ENCODE peak calls at places on chromosomes 5 and 9, in nine cellular contexts. D is ovary, V is thyroid gland, A is dorsolateral prefrontal cortex, L is BE2C, C is thoracic aorta, B is astrocyte of the cerebellum, R is cardiac fibroblast, O is mucosa of descending colon. W is an unnamed sample.

GRCh38 chr9:133852476-133852875 is 114.3 kb upstream of the SARDH start:
- DNase-seq in D (no peak), V (no peak), A (no peak), L (no peak), C (no peak), B (no peak), R (no peak), O (no peak), W (no peak)

GRCh38 chr9:131266301-131267229 is 9.7 kb downstream of the FAM78A start:
- DNase-seq in D (no peak), V (peak; percentile 21), A (no peak), L (no peak), C (no peak), B (no peak), R (no peak), O (no peak), W (no peak)

GRCh38 chr5:132777209-132778069 is at the start of gene SEPTIN8:
- DNase-seq in D (peak; percentile 63), V (peak; percentile 49), A (peak; percentile 78), L (peak; percentile 67), C (no peak), B (no peak), R (peak; percentile 42), O (peak; percentile 78), W (no peak)

GRCh38 chr9:131661954-131662621 is 77.8 kb downstream of the RAPGEF1 start:
- DNase-seq in D (no peak), V (no peak), A (no peak), L (no peak), C (no peak), B (no peak), R (no peak), O (no peak), W (no peak)

GRCh38 chr9:130681769-130682489 is 11.7 kb upstream of the EXOSC2 start:
- DNase-seq in D (no peak), V (no peak), A (no peak), L (peak; percentile 54), C (no peak), B (no peak), R (no peak), O (peak; percentile 68), W (no peak)

GRCh38 chr5:40089269-40089668 is 590.4 kb upstream of the PTGER4 start:
- DNase-seq in D (no peak), V (no peak), A (no peak), L (no peak), C (no peak), B (no peak), R (no peak), O (no peak), W (no peak)

GRCh38 chr5:60410427-60410826 is 289.5 kb downstream of the DEPDC1B start:
- DNase-seq in D (no peak), V (no peak), A (no peak), L (no peak), C (no peak), B (no peak), R (no peak), O (no peak), W (no peak)

GRCh38 chr9:119366909-119367690 is 2.1 kb downstream of the BRINP1 start:
- DNase-seq in D (no peak), V (no peak), A (no peak), L (no peak), C (no peak), B (no peak), R (no peak), O (no peak), W (no peak)

GRCh38 chr5:133404724-133405123 is 207.6 kb downstream of the FSTL4 start:
- DNase-seq in D (no peak), V (no peak), A (peak; percentile 30), L (no peak), C (no peak), B (no peak), R (no peak), O (no peak), W (no peak)

GRCh38 chr5:14414615-14415515 is 166.7 kb upstream of the OTULINL start:
- DNase-seq in D (no peak), V (no peak), A (no peak), L (no peak), C (no peak), B (no peak), R (no peak), O (no peak), W (no peak)

GRCh38 chr9:6667080-6667479 is 21.6 kb upstream of the GLDC start:
- DNase-seq in D (no peak), V (no peak), A (no peak), L (no peak), C (no peak), B (no peak), R (no peak), O (no peak), W (no peak)

GRCh38 chr9:21559402-21560280 is 77.5 kb upstream of the IFNE start:
- DNase-seq in D (peak; percentile 24), V (peak; percentile 69), A (peak; percentile 50), L (peak; percentile 16), C (no peak), B (peak; percentile 43), R (peak; percentile 78), O (peak; percentile 53), W (peak; percentile 70)

GRCh38 chr9:18568969-18569368 is 95.0 kb downstream of the ADAMTSL1 start:
- DNase-seq in D (no peak), V (no peak), A (no peak), L (no peak), C (no peak), B (no peak), R (peak; percentile 7), O (no peak), W (no peak)

GRCh38 chr9:111621895-111622480 is 9.1 kb upstream of the DNAJC25 start:
- DNase-seq in D (no peak), V (peak; percentile 12), A (no peak), L (peak; percentile 52), C (no peak), B (no peak), R (peak; percentile 73), O (no peak), W (peak; percentile 50)

GRCh38 chr9:6910032-6910431 is 152.3 kb downstream of the KDM4C start:
- DNase-seq in D (no peak), V (no peak), A (no peak), L (no peak), C (no peak), B (no peak), R (peak; percentile 52), O (no peak), W (peak; percentile 34)

GRCh38 chr5:154196955-154197652 is 6.6 kb downstream of the GALNT10 start:
- DNase-seq in D (no peak), V (no peak), A (no peak), L (peak; percentile 27), C (no peak), B (peak; percentile 20), R (peak; percentile 78), O (no peak), W (peak; percentile 53)

GRCh38 chr9:86355814-86356213 is 1.6 kb upstream of the TUT7 start:
- DNase-seq in D (no peak), V (no peak), A (no peak), L (no peak), C (no peak), B (no peak), R (no peak), O (no peak), W (no peak)

GRCh38 chr9:86357091-86357866 is 3.1 kb upstream of the TUT7 start:
- DNase-seq in D (no peak), V (no peak), A (no peak), L (no peak), C (no peak), B (no peak), R (no peak), O (no peak), W (no peak)

GRCh38 chr9:86354048-86354881 is at the start of gene TUT7:
- DNase-seq in D (peak; percentile 96), V (peak; percentile 94), A (peak; percentile 96), L (peak; percentile 96), C (peak; percentile 77), B (peak; percentile 89), R (peak; percentile 98), O (peak; percentile 99), W (peak; percentile 97)

GRCh38 chr9:86353591-86354047 is 591 bp downstream of the TUT7 start:
- DNase-seq in D (peak; percentile 28), V (peak; percentile 39), A (no peak), L (no peak), C (no peak), B (no peak), R (peak; percentile 36), O (peak; percentile 64), W (no peak)

GRCh38 chr9:86354882-86355399 is 731 bp upstream of the TUT7 start:
- DNase-seq in D (no peak), V (no peak), A (no peak), L (no peak), C (no peak), B (no peak), R (peak; percentile 31), O (no peak), W (no peak)
- TF ChIP-seq CTCF in D (no peak), V (no peak), A (peak; percentile 21), L (no peak), C (no peak), B (no peak), R (no peak), O (no peak), W (no peak)

GRCh38 chr5:173572431-173573125 is 43.9 kb downstream of the BOD1 start:
- DNase-seq in D (no peak), V (no peak), A (no peak), L (no peak), C (no peak), B (no peak), R (no peak), O (no peak), W (no peak)
- H3K4me3 ChIP-seq in D (no peak overlapping the region), V (no peak overlapping the region), A (peak overlapping the region; percentile 49), L (no peak overlapping the region), C (peak overlapping the region; percentile 45), B (no peak overlapping the region), R (no peak overlapping the region), O (no peak overlapping the region), W (no peak overlapping the region)

GRCh38 chr5:108278285-108279240 is 103.3 kb downstream of the FBXL17 start:
- DNase-seq in D (no peak), V (no peak), A (no peak), L (no peak), C (no peak), B (no peak), R (no peak), O (no peak), W (no peak)
- TF ChIP-seq CTCF in D (no peak), V (no peak), A (no peak), L (peak; percentile 16), C (no peak), B (no peak), R (no peak), O (no peak), W (no peak)

DNA sequence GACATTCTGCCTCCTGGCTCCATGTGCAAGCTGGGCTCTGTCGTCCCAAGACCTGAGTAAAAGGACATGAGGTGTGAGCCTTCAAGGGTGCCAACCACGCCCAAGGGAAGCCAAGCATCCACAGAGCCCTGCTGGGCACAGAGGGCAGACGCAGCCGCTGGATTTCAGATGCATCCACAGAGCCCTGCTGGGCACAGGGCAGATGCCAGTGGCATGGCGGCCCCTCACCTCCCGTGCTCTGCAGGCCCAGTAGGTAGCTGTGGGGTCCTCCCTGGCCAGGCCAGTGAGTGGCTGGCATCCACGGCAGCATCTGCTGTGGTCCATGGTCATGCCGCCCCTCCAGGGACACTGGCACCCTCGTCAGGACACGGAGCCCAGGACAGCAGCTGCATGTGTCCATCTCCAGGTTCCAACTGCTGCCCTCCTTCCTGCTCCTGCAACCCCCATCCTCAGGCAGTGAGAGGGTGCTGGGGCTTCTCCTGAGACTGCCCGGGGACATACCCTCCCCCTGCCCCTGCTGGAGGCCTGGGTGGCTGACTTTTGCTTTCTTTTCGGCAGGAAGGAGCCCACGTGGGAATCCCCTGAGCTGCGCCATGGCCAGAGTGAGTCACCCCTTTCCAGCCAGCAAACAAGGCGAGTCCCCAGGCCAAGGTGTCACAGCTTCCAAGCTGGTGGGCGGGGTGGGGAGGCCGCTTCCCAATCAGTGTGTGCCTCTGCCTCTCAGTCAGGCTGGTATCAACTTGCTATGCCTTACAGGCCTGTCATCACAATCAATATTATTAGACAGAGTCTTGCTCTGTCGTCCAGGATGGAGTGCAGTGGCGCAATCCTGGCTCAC is 4.0 kb upstream of the TRAF2 start:
- DNase-seq in D (no peak), V (peak; percentile 23), A (no peak), L (no peak), C (no peak), B (no peak), R (peak; percentile 77), O (peak; percentile 68), W (peak; percentile 67)
- H3K4me3 ChIP-seq in D (no peak overlapping the region), V (peak overlapping the region; percentile 4), A (no peak overlapping the region), L (no peak overlapping the region), C (peak overlapping the region; percentile 47), B (no peak overlapping the region), R (peak overlapping the region; percentile 34), O (no peak overlapping the region), W (no peak overlapping the region)

W was measured in astrocyte of the spinal cord.